ENCODE peak calls at places on chromosomes 16 and 17, in five cellular contexts. Z, O, K, D and I are unnamed samples.

GRCh38 chr17:80926601-80927250 is 64.9 kb upstream of the CHMP6 start:
- DNase-seq in Z (no peak), O (no peak), K (no peak), D (no peak), I (peak; percentile 57)

GRCh38 chr16:617855-618254 is 12.9 kb upstream of the WFIKKN1 start:
- DNase-seq in Z (no peak), O (no peak), K (no peak), D (no peak), I (no peak)

GRCh38 chr16:53457670-53458069 is 23.4 kb downstream of the RBL2 start:
- DNase-seq in Z (no peak), O (no peak), K (no peak), D (no peak), I (no peak)

GRCh38 chr17:81480140-81480917 is 32.3 kb downstream of the ACTG1 start:
- DNase-seq in Z (no peak), O (peak; percentile 78), K (no peak), D (no peak), I (no peak)

GRCh38 chr16:67260426-67261063 is 11.8 kb downstream of the SLC9A5 start:
- DNase-seq in Z (no peak), O (peak; percentile 63), K (no peak), D (no peak), I (peak; percentile 64)

GRCh38 chr17:27919120-27919519 is 26.0 kb upstream of the LYRM9 start:
- DNase-seq in Z (peak; percentile 7), O (no peak), K (no peak), D (no peak), I (no peak)

GRCh38 chr17:20174588-20175265 is 165.6 kb downstream of the SPECC1 start:
- DNase-seq in Z (no peak), O (peak; percentile 17), K (no peak), D (no peak), I (no peak)

GRCh38 chr17:74240637-74241036 is 27.3 kb downstream of the TTYH2 start:
- DNase-seq in Z (no peak), O (no peak), K (no peak), D (no peak), I (no peak)

GRCh38 chr16:81679721-81680430 is 99.2 kb upstream of the PLCG2 start:
- DNase-seq in Z (no peak), O (no peak), K (no peak), D (no peak), I (no peak)

GRCh38 chr17:41647038-41647813 is 22.9 kb upstream of the KRT17 start:
- DNase-seq in Z (no peak), O (no peak), K (no peak), D (no peak), I (no peak)

GRCh38 chr17:77618173-77618572 is 340.3 kb upstream of the TNRC6C start:
- DNase-seq in Z (no peak), O (no peak), K (no peak), D (no peak), I (no peak)

GRCh38 chr16:55989569-55989907 is 114.4 kb upstream of the CES5A start:
- DNase-seq in Z (no peak), O (no peak), K (no peak), D (no peak), I (no peak)

GRCh38 chr17:28380572-28380907 is 9.0 kb downstream of the SARM1 start:
- DNase-seq in Z (no peak), O (no peak), K (no peak), D (no peak), I (no peak)

GRCh38 chr17:77436058-77436442 is 295.3 kb downstream of the SEC14L1 start:
- DNase-seq in Z (no peak), O (no peak), K (no peak), D (no peak), I (peak; percentile 77)

GRCh38 chr16:74601131-74601871 is 5.6 kb downstream of the GLG1 start:
- DNase-seq in Z (no peak), O (no peak), K (no peak), D (no peak), I (no peak)

GRCh38 chr17:7916799-7917198 is 710 bp upstream of the RNF227 start:
- DNase-seq in Z (no peak), O (no peak), K (no peak), D (no peak), I (no peak)